ENCODE peak calls at places on chromosomes 4 and X, in four cellular contexts. P is endothelial cell, W is glomerular endothelial cell, C is GM23248. I is an unnamed sample.

GRCh38 chrX:111411591-111412371 is at the start of gene DCX:
- DNase-seq in P (no peak), W (no peak), C (no peak), I (peak)

GRCh38 chr4:8033067-8033755 is 93.5 kb upstream of the AFAP1 start:
- DNase-seq in P (no peak), W (no peak), C (no peak), I (no peak)

GRCh38 chrX:12494400-12495138 is 296.6 kb upstream of the PRPS2 start:
- DNase-seq in P (no peak), W (no peak), C (no peak), I (no peak)

GRCh38 chr4:13918110-13918509 is 290.6 kb upstream of the BOD1L1 start:
- DNase-seq in P (no peak), W (no peak), C (peak), I (no peak)

GRCh38 chr4:184536881-184537248 is 62.5 kb upstream of the IRF2 start:
- DNase-seq in P (no peak), W (no peak), C (peak), I (no peak)

GRCh38 chr4:126784966-126785580 is 847.7 kb upstream of the INTU start:
- DNase-seq in P (no peak), W (no peak), C (peak), I (no peak)

GRCh38 chr4:1245481-1246051 is 3.4 kb downstream of the CTBP1 start:
- DNase-seq in P (no peak), W (no peak), C (no peak), I (no peak)

GRCh38 chr4:92447265-92447905 is 143.6 kb downstream of the GRID2 start:
- DNase-seq in P (no peak), W (no peak), C (no peak), I (no peak)

GRCh38 chr4:101221294-101221693 is 126.0 kb downstream of the PPP3CA start:
- DNase-seq in P (no peak), W (no peak), C (no peak), I (no peak)

GRCh38 chrX:39492495-39493162 is 605.1 kb downstream of the BCOR start:
- DNase-seq in P (no peak), W (no peak), C (no peak), I (no peak)

GRCh38 chrX:120419465-120419864 is 49.6 kb downstream of the LAMP2 start:
- DNase-seq in P (no peak), W (no peak), C (no peak), I (no peak)

GRCh38 chr4:25991296-25991695 is 77.3 kb downstream of the SMIM20 start:
- DNase-seq in P (no peak), W (no peak), C (no peak), I (no peak)

GRCh38 chr4:37948542-37948941 is 11.7 kb upstream of the PTTG2 start:
- DNase-seq in P (no peak), W (no peak), C (no peak), I (no peak)

GRCh38 chrX:147884958-147885357 is 26.8 kb upstream of the FMR1 start:
- DNase-seq in P (no peak), W (no peak), C (no peak), I (no peak)

GRCh38 chr4:147108409-147108808 is 162.7 kb upstream of the TTC29 start:
- DNase-seq in P (no peak), W (no peak), C (peak), I (no peak)

I was measured in SJCRH30.